ENCODE peak calls at places on chromosome 2, in ten cellular contexts. W is BJ; P is SHP77; B is omental fat pad; V is esophagus squamous epithelium; F is naive thymus-derived CD8-positive, alpha-beta T cell; S is EL; L is fibroblast of pulmonary artery; M is heart left ventricle; N is nucleus accumbens. G is an unnamed sample.
A peak's percentile ranks its signal among the peaks of the same experiment; 100 is the strongest.

GRCh38 chr2:102975996-102976636 is 214.3 kb downstream of the TMEM182 start:
- DNase-seq in L (peak; percentile 2), B (no peak), V (no peak), N (no peak), M (peak; percentile 8), S (no peak), F (no peak), W (no peak), P (peak; percentile 2), G (no peak)

GRCh38 chr2:112772322-112772721 is 7.9 kb upstream of the CKAP2L start:
- DNase-seq in M (no peak), B (no peak), V (no peak), F (no peak), N (no peak), S (no peak), W (no peak), L (no peak), P (no peak), G (no peak)

GRCh38 chr2:111202266-111203040 is 81.7 kb downstream of the BCL2L11 start:
- DNase-seq in B (no peak), W (no peak), L (no peak), P (no peak), S (peak; percentile 12), F (no peak), N (no peak), M (no peak), V (no peak), G (peak; percentile 91)

GRCh38 chr2:162025121-162025911 is 48.7 kb downstream of the DPP4 start:
- DNase-seq in L (peak; percentile 39), N (no peak), V (no peak), S (peak; percentile 79), F (no peak), W (peak; percentile 78), M (no peak), B (no peak), P (no peak), G (no peak)

GRCh38 chr2:45436456-45436855 is 174.6 kb downstream of the SRBD1 start:
- DNase-seq in W (no peak), L (no peak), B (no peak), F (no peak), P (no peak), M (no peak), S (no peak), N (no peak), V (no peak), G (no peak)

GRCh38 chr2:196927318-196928225 is 1.1 kb upstream of the PGAP1 start:
- DNase-seq in L (peak; percentile 80), F (peak; percentile 35), V (no peak), W (no peak), M (no peak), P (peak; percentile 41), S (peak; percentile 64), N (no peak), B (no peak), G (peak; percentile 64)

GRCh38 chr2:40760071-40760666 is 308.3 kb upstream of the SLC8A1 start:
- DNase-seq in W (no peak), B (no peak), S (peak; percentile 73), P (no peak), L (peak; percentile 62), V (no peak), M (peak; percentile 29), N (no peak), F (no peak), G (peak; percentile 45)

GRCh38 chr2:3186766-3187165 is 190.9 kb downstream of the EIPR1 start:
- DNase-seq in W (no peak), M (no peak), V (no peak), N (no peak), F (no peak), B (no peak), S (no peak), L (no peak), P (no peak), G (no peak)

G was measured in endothelial cell of umbilical vein.